ENCODE peak calls at places on chromosomes 7 and 10, in five cellular contexts. D is cardiac muscle cell, M is A549, W is astrocyte of the cerebellum, U is thyroid gland. A is an unnamed sample.

GRCh38 chr10:102502029-102502336 is 529 bp downstream of the ACTR1A start:
- DNase-seq in W (peak), D (peak), U (peak), M (peak), A (peak)

GRCh38 chr10:83706952-83707582 is 432.2 kb upstream of the GHITM start:
- DNase-seq in D (no peak), U (no peak), W (no peak), M (no peak), A (no peak)

GRCh38 chr7:47379629-47380324 is 202.1 kb downstream of the TNS3 start:
- DNase-seq in M (no peak), W (peak), D (peak), U (peak), A (no peak)

GRCh38 chr7:129066290-129067131 is 11.6 kb upstream of the TNPO3 start:
- DNase-seq in D (no peak), W (no peak), U (no peak), M (peak), A (no peak)

GRCh38 chr10:4034907-4035581 is 250.0 kb upstream of the KLF6 start:
- DNase-seq in M (no peak), D (no peak), U (peak), W (no peak), A (no peak)

GRCh38 chr7:130982651-130983050 is 248.6 kb upstream of the KLF14 start:
- DNase-seq in D (no peak), U (no peak), W (no peak), M (no peak), A (no peak)

GRCh38 chr10:99981581-99982199 is 28.1 kb downstream of the DNMBP start:
- DNase-seq in U (no peak), D (no peak), M (no peak), W (no peak), A (no peak)

GRCh38 chr10:47410271-47410670 is 26.2 kb upstream of the ZNF488 start:
- DNase-seq in D (no peak), M (no peak), U (no peak), W (no peak), A (no peak)

GRCh38 chr7:68176974-68177373 is 1180.3 kb downstream of the TYW1 start:
- DNase-seq in M (peak), D (peak), W (peak), U (peak), A (peak)

GRCh38 chr7:1226155-1226901 is 6.3 kb upstream of the UNCX start:
- DNase-seq in D (no peak), M (no peak), W (no peak), U (no peak), A (no peak)

GRCh38 chr7:1224093-1224702 is 8.5 kb upstream of the UNCX start:
- DNase-seq in M (no peak), D (no peak), U (no peak), W (no peak), A (no peak)

GRCh38 chr7:1223196-1224092 is 9.2 kb upstream of the UNCX start:
- DNase-seq in W (no peak), M (no peak), D (peak), U (no peak), A (no peak)

GRCh38 chr7:1227071-1227804 is 5.4 kb upstream of the UNCX start:
- DNase-seq in U (no peak), M (no peak), W (no peak), D (no peak), A (no peak)

GRCh38 chr7:1225462-1226154 is 7.1 kb upstream of the UNCX start:
- DNase-seq in M (peak), U (peak), D (peak), W (no peak), A (peak)
- TF ChIP-seq CTCF in M (peak), U (peak), D (peak), W (peak), A (peak)

DNA sequence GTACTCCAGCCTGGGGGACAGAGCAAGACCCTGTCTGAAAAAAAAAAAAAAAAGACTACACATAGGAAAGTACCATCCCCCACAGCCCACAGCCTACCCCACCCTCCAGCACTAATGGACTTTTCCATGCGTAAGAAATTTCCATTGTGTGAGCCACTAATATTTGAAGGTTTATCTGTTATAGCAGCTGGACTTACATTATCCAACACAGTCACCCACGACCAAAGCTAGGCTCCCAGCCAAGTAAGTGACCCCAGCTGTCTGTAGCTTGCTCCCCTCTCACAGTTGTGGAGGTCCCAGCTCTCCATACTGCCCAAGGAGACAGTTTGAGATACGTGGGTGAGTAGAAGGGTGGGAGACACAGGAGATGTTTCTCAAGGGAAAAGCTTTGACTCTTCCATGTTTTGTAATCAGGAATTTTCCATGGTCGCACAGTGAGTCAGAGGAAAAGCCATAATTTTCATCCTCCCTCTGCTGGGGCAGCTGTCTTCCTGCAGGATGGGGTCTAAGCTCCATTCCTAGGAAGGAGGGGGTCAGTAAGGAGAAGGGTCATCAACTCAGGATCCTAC is 57.4 kb downstream of the CAV1 start:
- DNase-seq in W (no peak), U (no peak), M (no peak), D (no peak), A (no peak)
- TF ChIP-seq CTCF in W (peak), U (no peak), M (no peak), D (peak), A (no peak)

GRCh38 chr7:149237502-149237901 is 1.9 kb upstream of the ZNF212 start:
- DNase-seq in D (no peak), M (no peak), U (no peak), W (no peak), A (no peak)
- TF ChIP-seq CTCF in D (no peak), M (no peak), U (no peak), W (no peak), A (no peak)

DNA sequence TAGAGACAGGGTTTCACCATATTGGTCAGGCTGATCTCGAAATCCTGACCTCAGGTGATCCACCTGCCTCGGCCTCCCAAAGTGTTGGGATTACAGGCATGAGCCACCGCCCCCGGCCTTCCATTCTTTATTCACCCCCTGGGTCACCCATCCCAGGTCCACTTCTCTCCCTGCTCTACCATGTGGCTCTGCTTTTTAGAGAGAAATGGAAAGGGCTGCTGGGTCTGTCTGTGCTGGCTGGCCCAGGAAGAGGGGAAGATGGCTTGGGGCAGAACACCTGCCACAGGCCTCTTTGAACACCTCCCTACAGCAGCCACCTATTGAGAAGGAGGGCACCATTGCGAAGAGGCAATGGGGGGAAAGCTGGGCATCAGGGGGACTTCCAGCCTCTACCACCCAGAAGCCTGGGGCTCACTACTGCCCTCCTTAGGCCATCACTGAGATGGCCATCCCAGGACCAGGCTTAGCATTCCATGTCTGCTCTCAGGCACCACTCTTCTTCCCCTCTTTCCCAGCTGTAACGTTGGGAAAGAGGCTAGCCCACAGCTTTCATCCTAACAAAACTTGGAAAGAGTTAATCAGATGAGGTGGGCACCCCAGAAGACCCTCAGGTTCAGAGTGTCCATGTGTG is 256.3 kb downstream of the GRID1 start:
- DNase-seq in W (no peak), U (no peak), M (no peak), D (no peak), A (no peak)
- TF ChIP-seq CTCF in W (no peak), U (no peak), M (no peak), D (peak), A (peak)

DNA sequence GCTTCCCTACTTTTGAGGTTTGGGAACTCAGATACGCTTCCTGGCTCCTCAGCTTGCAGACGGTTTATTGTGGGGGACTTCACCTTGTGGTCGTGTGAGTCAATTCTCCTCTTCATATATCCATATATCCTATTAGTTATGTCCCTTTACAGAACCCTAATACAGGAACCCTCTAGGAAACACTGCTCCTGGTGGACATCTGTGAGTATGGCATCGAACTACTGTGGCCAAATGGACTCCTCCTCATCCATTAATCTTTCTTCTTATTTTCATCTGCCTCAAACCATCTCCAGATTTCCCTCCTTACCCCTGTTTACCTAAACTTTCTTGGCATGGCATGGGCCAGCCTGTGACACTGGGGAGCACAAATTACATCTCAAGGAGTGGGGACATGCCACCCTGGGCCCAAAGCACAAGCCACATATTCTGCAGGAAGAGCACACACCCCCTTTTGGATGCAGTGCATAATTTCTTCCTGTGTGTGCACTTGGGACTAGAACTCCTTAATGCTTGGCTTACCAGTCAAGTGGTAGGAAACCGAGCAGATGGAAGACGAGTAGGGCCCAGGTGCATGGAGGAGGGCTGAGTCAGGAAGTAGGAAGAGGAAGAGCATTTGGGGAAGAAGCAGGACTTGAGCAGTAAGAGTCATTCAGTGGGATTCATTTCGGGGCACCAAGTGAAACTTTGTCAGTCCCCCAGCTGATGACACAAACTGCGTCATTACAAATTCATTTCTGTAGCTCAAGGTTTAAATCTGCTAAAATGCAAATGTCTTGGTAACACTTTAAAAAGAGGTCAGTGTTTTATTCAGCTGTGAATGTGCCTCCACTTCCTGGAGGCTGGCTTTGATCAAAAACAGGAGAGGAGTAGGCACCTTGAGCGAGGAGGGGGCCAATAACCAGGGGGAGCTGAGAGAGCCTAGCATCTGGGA is 80.8 kb upstream of the PLXNA4 start:
- DNase-seq in U (peak), D (peak), W (no peak), M (peak), A (peak)
- TF ChIP-seq CTCF in U (peak), D (peak), W (peak), M (no peak), A (peak)

GRCh38 chr10:45155784-45156183 is 155.1 kb downstream of the ZNF22 start:
- DNase-seq in D (no peak), U (no peak), M (peak), W (no peak), A (no peak)
- TF ChIP-seq CTCF in D (no peak), U (no peak), M (no peak), W (no peak), A (no peak)

DNA sequence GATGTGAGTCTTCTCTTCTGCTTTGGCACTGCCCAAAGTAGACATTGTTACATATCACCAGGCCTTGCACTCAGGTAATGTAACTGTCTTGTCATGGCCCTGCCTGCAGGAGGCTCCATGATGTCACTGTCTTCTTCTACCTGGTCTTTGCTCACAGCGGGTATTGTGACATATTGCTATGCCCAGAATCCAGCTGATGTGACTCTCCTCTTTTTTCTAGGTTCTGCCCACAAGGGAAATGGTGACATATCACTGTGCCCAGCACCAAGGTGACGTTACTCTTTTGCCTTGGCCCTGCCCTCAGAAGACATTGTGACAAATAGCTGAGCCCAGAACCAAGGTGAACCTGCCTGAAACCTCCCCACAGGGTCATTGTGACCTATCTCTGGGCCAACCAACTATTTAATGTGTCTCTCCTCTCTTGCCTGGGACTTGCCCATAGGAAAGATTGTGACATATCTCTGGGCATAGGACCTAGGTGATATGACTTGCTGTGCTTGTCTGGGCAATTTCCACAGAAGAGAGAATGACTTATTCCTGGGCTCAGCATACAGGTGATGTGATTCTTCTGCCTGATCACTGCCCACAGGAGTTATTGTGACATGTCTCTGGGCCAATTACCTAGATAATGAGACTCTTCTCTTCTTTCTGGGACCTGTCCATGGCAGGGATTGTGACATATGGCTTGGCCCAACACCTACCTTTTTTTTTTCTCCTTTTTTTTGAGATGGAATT is 26.5 kb upstream of the ZNF107 start:
- DNase-seq in W (no peak), M (no peak), D (no peak), U (no peak), A (no peak)
- TF ChIP-seq CTCF in W (no peak), M (no peak), D (no peak), U (no peak), A (no peak)